ENCODE peak calls at places on chromosomes 16 and 17, in ten cellular contexts. A is NAMALWA; V is activated CD4-positive, alpha-beta T cell treated with anti-CD3 and anti-CD28 coated beads for 4 hours; S is fibroblast of mammary gland; D is NCI-H446; F is psoas muscle; E is body of pancreas; L is memory B cell; Y is HS-27A; K is stimulated activated CD4-positive, alpha-beta T cell treated with anti-CD3 and anti-CD28 coated beads, Interleukin-2, amount 100 ng/mL, for 24 hours. H is an unnamed sample.
A peak's percentile ranks its signal among the peaks of the same experiment; 100 is the strongest.

GRCh38 chr17:38704645-38705522 is at the start of gene MLLT6:
- DNase-seq in Y (no peak), F (peak; percentile 90), E (peak; percentile 86), A (peak; percentile 85), V (peak; percentile 95), L (peak; percentile 80), D (peak; percentile 20), S (peak; percentile 71), K (peak; percentile 78), H (peak; percentile 49)

GRCh38 chr16:63461248-63461841 is 1425.1 kb upstream of the CDH8 start:
- DNase-seq in F (no peak), E (peak; percentile 27), Y (no peak), A (peak; percentile 58), D (peak; percentile 0), K (no peak), V (no peak), S (peak; percentile 48), L (no peak), H (no peak)

GRCh38 chr17:29066053-29066452 is 23.1 kb downstream of the PIPOX start:
- DNase-seq in F (no peak), E (no peak), S (no peak), K (no peak), D (no peak), Y (no peak), L (no peak), A (no peak), V (no peak), H (no peak)

GRCh38 chr17:77930780-77931768 is 27.4 kb upstream of the TNRC6C start:
- DNase-seq in S (no peak), F (no peak), E (no peak), L (no peak), D (no peak), K (no peak), A (no peak), V (no peak), Y (no peak), H (no peak)

GRCh38 chr17:74332763-74333220 is 6.8 kb downstream of the KIF19 start:
- DNase-seq in F (no peak), A (peak; percentile 31), D (no peak), S (no peak), Y (no peak), E (no peak), K (no peak), V (no peak), L (no peak), H (peak; percentile 49)

GRCh38 chr16:19883296-19883951 is 1.2 kb downstream of the GPRC5B start:
- DNase-seq in S (no peak), Y (no peak), E (peak; percentile 21), K (no peak), D (no peak), F (peak; percentile 77), L (no peak), A (peak; percentile 40), V (no peak), H (no peak)

GRCh38 chr16:75341934-75342811 is 90.7 kb upstream of the BCAR1 start:
- DNase-seq in D (no peak), Y (peak; percentile 27), E (no peak), V (no peak), K (no peak), L (no peak), A (no peak), S (peak; percentile 89), F (no peak), H (peak; percentile 15)

GRCh38 chr16:361872-362701 is 8.3 kb downstream of the MRPL28 start:
- DNase-seq in F (peak; percentile 83), S (peak; percentile 72), A (peak; percentile 80), L (peak; percentile 67), K (peak; percentile 79), Y (peak; percentile 49), D (peak; percentile 77), V (peak; percentile 73), E (peak; percentile 84), H (peak; percentile 38)

GRCh38 chr17:49371178-49371834 is 9.3 kb upstream of the ZNF652 start:
- DNase-seq in D (no peak), E (no peak), Y (no peak), L (no peak), V (no peak), F (no peak), A (no peak), S (no peak), K (no peak), H (no peak)

GRCh38 chr16:35533683-35534082 is 2074.3 kb downstream of the TP53TG3F start:
- DNase-seq in F (no peak), V (no peak), D (no peak), L (no peak), K (no peak), A (peak; percentile 17), S (peak; percentile 1), Y (no peak), E (no peak), H (no peak)

GRCh38 chr16:87165885-87166284 is 151.3 kb downstream of the C16orf95 start:
- DNase-seq in D (no peak), V (no peak), S (no peak), E (no peak), A (no peak), K (no peak), L (no peak), F (no peak), Y (no peak), H (no peak)

GRCh38 chr17:39143552-39144093 is 7.8 kb downstream of the PLXDC1 start:
- DNase-seq in K (no peak), Y (no peak), D (no peak), S (peak; percentile 24), E (no peak), A (no peak), L (no peak), F (peak; percentile 86), V (no peak), H (no peak)

GRCh38 chr16:30354423-30355143 is 525 bp downstream of the CD2BP2 start:
- DNase-seq in Y (no peak), S (no peak), K (peak; percentile 32), V (no peak), F (no peak), L (no peak), D (no peak), E (no peak), A (peak; percentile 42), H (no peak)

GRCh38 chr16:76197925-76198324 is 79.3 kb upstream of the CNTNAP4 start:
- DNase-seq in L (no peak), V (no peak), Y (no peak), A (no peak), S (no peak), D (no peak), E (no peak), F (no peak), K (no peak), H (no peak)